ENCODE peak calls at places on chromosomes 5 and 9, in seven cellular contexts. Q is colonic mucosa, J is NCI-H2081, X is EL, B is AG08396, L is DMS153, M is AG09309. R is an unnamed sample.
A peak's percentile ranks its signal among the peaks of the same experiment; 100 is the strongest.

GRCh38 chr5:140220032-140220697 is 45.2 kb downstream of the CYSTM1 start:
- DNase-seq in X (peak; percentile 61), M (no peak), Q (no peak), J (no peak), L (no peak), B (no peak), R (no peak)

GRCh38 chr5:178131446-178131996 is 707 bp downstream of the RMND5B start:
- DNase-seq in L (no peak), B (no peak), J (no peak), X (no peak), Q (no peak), M (no peak), R (no peak)

GRCh38 chr9:121601234-121601633 is 50.2 kb upstream of the DAB2IP start:
- DNase-seq in B (no peak), M (no peak), J (no peak), L (no peak), Q (no peak), X (peak; percentile 30), R (no peak)

GRCh38 chr5:179267071-179267670 is 78.1 kb downstream of the ADAMTS2 start:
- DNase-seq in L (no peak), Q (no peak), X (no peak), M (no peak), J (no peak), B (no peak), R (no peak)

GRCh38 chr9:128494108-128494742 is 10.3 kb upstream of the GLE1 start:
- DNase-seq in Q (peak; percentile 69), B (no peak), L (peak; percentile 50), J (peak; percentile 77), X (no peak), M (no peak), R (peak; percentile 64)

GRCh38 chr5:132695956-132696355 is 22.2 kb downstream of the IL4 start:
- DNase-seq in L (no peak), M (no peak), B (no peak), X (no peak), Q (no peak), J (no peak), R (no peak)

GRCh38 chr5:10831416-10831815 is 70.4 kb upstream of the DAP start:
- DNase-seq in L (no peak), X (peak; percentile 89), Q (no peak), B (peak; percentile 81), J (no peak), M (peak; percentile 73), R (peak; percentile 1)

GRCh38 chr9:78443946-78444345 is 147.0 kb downstream of the PSAT1 start:
- DNase-seq in L (no peak), M (no peak), B (no peak), Q (no peak), J (no peak), X (no peak), R (no peak)

GRCh38 chr5:138762110-138762509 is 8.9 kb downstream of the CTNNA1 start:
- DNase-seq in B (no peak), J (no peak), L (no peak), M (no peak), X (no peak), Q (no peak), R (no peak)

GRCh38 chr9:98983295-98984268 is 39.9 kb downstream of the COL15A1 start:
- DNase-seq in M (peak; percentile 63), Q (no peak), J (no peak), L (no peak), B (peak; percentile 59), X (peak; percentile 93), R (no peak)

GRCh38 chr5:172451771-172452197 is 2.5 kb downstream of the SH3PXD2B start:
- DNase-seq in J (no peak), Q (no peak), B (no peak), M (peak; percentile 46), X (peak; percentile 70), L (no peak), R (no peak)

GRCh38 chr5:135344351-135344750 is 54.7 kb downstream of the MACROH2A1 start:
- DNase-seq in J (no peak), B (peak; percentile 45), Q (no peak), M (no peak), L (no peak), X (peak; percentile 42), R (no peak)

GRCh38 chr5:35904443-35905132 is 33.8 kb downstream of the CAPSL start:
- DNase-seq in J (no peak), M (no peak), X (no peak), Q (no peak), L (no peak), B (no peak), R (no peak)

GRCh38 chr5:137737349-137738256 is 1.7 kb upstream of the KLHL3 start:
- DNase-seq in L (no peak), B (no peak), Q (peak; percentile 63), X (peak; percentile 41), J (no peak), M (no peak), R (peak; percentile 21)

GRCh38 chr5:84494453-84494852 is 109.8 kb upstream of the EDIL3 start:
- DNase-seq in M (peak; percentile 33), B (peak; percentile 13), J (no peak), X (peak; percentile 27), Q (no peak), L (no peak), R (no peak)

GRCh38 chr9:126692759-126693427 is 79.2 kb downstream of the LMX1B start:
- DNase-seq in X (no peak), Q (no peak), M (no peak), L (no peak), J (no peak), B (no peak), R (no peak)

R was measured in small intestine.